ENCODE peak calls at places on chromosome 3, in four cellular contexts. P, K, Q and H are unnamed samples.

GRCh38 chr3:71690222-71690821 is 34.9 kb downstream of the EIF4E3 start:
- DNase-seq in P (no peak), K (no peak), Q (no peak), H (no peak)

GRCh38 chr3:158127250-158128219 is 17.6 kb downstream of the RSRC1 start:
- DNase-seq in P (no peak), K (no peak), Q (no peak), H (no peak)

GRCh38 chr3:25410703-25411102 is 17.4 kb upstream of the RARB start:
- DNase-seq in P (no peak), K (no peak), Q (no peak), H (no peak)

GRCh38 chr3:173066044-173066679 is 74.9 kb downstream of the SPATA16 start:
- DNase-seq in P (no peak), K (peak), Q (no peak), H (no peak)

GRCh38 chr3:150050510-150050909 is 79.8 kb upstream of the PFN2 start:
- DNase-seq in P (no peak), K (no peak), Q (no peak), H (no peak)

GRCh38 chr3:58835075-58835474 is 168.5 kb upstream of the FAM3D start:
- DNase-seq in P (no peak), K (no peak), Q (no peak), H (no peak)

GRCh38 chr3:187401861-187402260 is 33.7 kb downstream of the RTP4 start:
- DNase-seq in P (no peak), K (no peak), Q (no peak), H (no peak)

GRCh38 chr3:43649365-43649968 is 27.7 kb upstream of the ANO10 start:
- DNase-seq in P (no peak), K (no peak), Q (no peak), H (no peak)

GRCh38 chr3:148884261-148884660 is 19.2 kb downstream of the CPA3 start:
- DNase-seq in P (no peak), K (no peak), Q (no peak), H (no peak)

GRCh38 chr3:159897331-159898075 is 91.1 kb upstream of the IL12A start:
- DNase-seq in P (no peak), K (no peak), Q (no peak), H (no peak)

GRCh38 chr3:139935071-139935865 is at the start of gene CLSTN2:
- DNase-seq in P (peak), K (peak), Q (no peak), H (peak)

GRCh38 chr3:15465876-15466585 is 38.6 kb downstream of the EAF1 start:
- DNase-seq in P (no peak), K (no peak), Q (no peak), H (no peak)

GRCh38 chr3:42117175-42118008 is 26.2 kb downstream of the TRAK1 start:
- DNase-seq in P (no peak), K (peak), Q (no peak), H (no peak)

GRCh38 chr3:192296845-192297244 is 430.5 kb downstream of the FGF12 start:
- DNase-seq in P (no peak), K (no peak), Q (no peak), H (no peak)

GRCh38 chr3:157582634-157582968 is 79.4 kb upstream of the VEPH1 start:
- DNase-seq in P (no peak), K (no peak), Q (no peak), H (no peak)

GRCh38 chr3:140924097-140924873 is 17.4 kb upstream of the SLC25A36 start:
- DNase-seq in P (no peak), K (no peak), Q (no peak), H (no peak)

GRCh38 chr3:149258714-149259113 is 37.1 kb upstream of the CP start:
- DNase-seq in P (no peak), K (no peak), Q (no peak), H (no peak)

GRCh38 chr3:98513136-98513535 is 9.6 kb downstream of the CLDND1 start:
- DNase-seq in P (no peak), K (no peak), Q (no peak), H (no peak)

GRCh38 chr3:156825795-156826143 is 384 bp upstream of the LEKR1 start:
- DNase-seq in P (no peak), K (no peak), Q (no peak), H (no peak)